ENCODE peak calls at places on chromosomes 3 and 15, in six cellular contexts. A, G, C, B, M and X are unnamed samples.

GRCh38 chr3:97148891-97149290 is 334.5 kb downstream of the EPHA6 start:
- DNase-seq in B (no peak), G (no peak), C (no peak), A (no peak), M (no peak), X (no peak)

GRCh38 chr15:90264649-90265048 is 823 bp upstream of the NGRN start:
- DNase-seq in G (no peak), M (peak), B (no peak), C (no peak), A (no peak), X (no peak)

GRCh38 chr15:65939901-65940617 is 70.8 kb downstream of the RAB11A start:
- DNase-seq in M (no peak), C (no peak), A (peak), B (no peak), G (no peak), X (no peak)

GRCh38 chr15:75718326-75718725 is 5.7 kb upstream of the CSPG4 start:
- DNase-seq in G (no peak), B (no peak), C (no peak), M (no peak), A (no peak), X (no peak)

GRCh38 chr3:42118762-42119361 is 27.7 kb downstream of the TRAK1 start:
- DNase-seq in M (no peak), B (peak), A (peak), C (no peak), G (no peak), X (no peak)

GRCh38 chr15:84681822-84682221 is 23.8 kb upstream of the NMB start:
- DNase-seq in G (no peak), B (no peak), C (peak), M (no peak), A (no peak), X (no peak)

GRCh38 chr3:46916799-46917198 is 39.3 kb downstream of the PTH1R start:
- DNase-seq in B (no peak), A (no peak), G (no peak), C (no peak), M (no peak), X (no peak)

GRCh38 chr3:64647825-64648224 is 40.0 kb downstream of the ADAMTS9 start:
- DNase-seq in C (no peak), G (no peak), A (no peak), M (no peak), B (no peak), X (no peak)

GRCh38 chr3:25564040-25564439 is 100.7 kb downstream of the TOP2B start:
- DNase-seq in G (no peak), B (no peak), A (no peak), C (no peak), M (no peak), X (no peak)

GRCh38 chr3:178159691-178160090 is 376.5 kb upstream of the KCNMB2 start:
- DNase-seq in G (no peak), B (peak), M (no peak), A (no peak), C (no peak), X (no peak)

GRCh38 chr3:141643391-141643790 is 94.7 kb upstream of the RNF7 start:
- DNase-seq in G (no peak), M (no peak), A (peak), C (no peak), B (no peak), X (no peak)

GRCh38 chr3:72004749-72005292 is 219.9 kb upstream of the PROK2 start:
- DNase-seq in A (no peak), M (no peak), G (no peak), C (no peak), B (no peak), X (no peak)

GRCh38 chr3:43606274-43606673 is 15.5 kb downstream of the ANO10 start:
- DNase-seq in G (no peak), C (no peak), B (peak), M (no peak), A (no peak), X (no peak)

GRCh38 chr3:197317250-197317963 is 19.0 kb upstream of the DLG1 start:
- DNase-seq in G (peak), C (no peak), A (no peak), M (no peak), B (no peak), X (no peak)

GRCh38 chr3:183013857-183014256 is 33.5 kb upstream of the DCUN1D1 start:
- DNase-seq in G (no peak), M (peak), C (no peak), B (no peak), A (no peak), X (no peak)

GRCh38 chr3:37907906-37908305 is 46.2 kb downstream of the CTDSPL start:
- DNase-seq in A (no peak), M (no peak), G (no peak), C (no peak), B (peak), X (no peak)

GRCh38 chr3:30934208-30934550 is 39.7 kb upstream of the GADL1 start:
- DNase-seq in B (peak), A (no peak), M (no peak), C (no peak), G (no peak), X (no peak)

GRCh38 chr15:91627473-91628309 is 225.8 kb upstream of the SLCO3A1 start:
- DNase-seq in C (no peak), A (peak), M (no peak), G (no peak), B (no peak), X (no peak)

GRCh38 chr15:51022206-51022605 is 72.5 kb downstream of the TNFAIP8L3 start:
- DNase-seq in B (no peak), A (no peak), M (no peak), C (no peak), G (no peak), X (no peak)

GRCh38 chr3:187319699-187320302 is 28.3 kb upstream of the MASP1 start:
- DNase-seq in B (peak), C (no peak), G (no peak), A (peak), M (peak), X (peak)

GRCh38 chr3:107198522-107199271 is 178.5 kb upstream of the CCDC54 start:
- DNase-seq in B (no peak), M (no peak), C (no peak), G (no peak), A (no peak), X (peak)

GRCh38 chr3:55812403-55813013 is 325.4 kb upstream of the WNT5A start:
- DNase-seq in M (no peak), B (no peak), A (no peak), C (no peak), G (peak), X (no peak)

GRCh38 chr3:114690896-114691295 is 397.1 kb downstream of the TIGIT start:
- DNase-seq in B (no peak), G (no peak), A (no peak), M (no peak), C (no peak), X (no peak)

GRCh38 chr15:96887730-96888129 is 557.2 kb downstream of the NR2F2 start:
- DNase-seq in G (no peak), C (no peak), M (no peak), B (no peak), A (no peak), X (no peak)

GRCh38 chr15:55526559-55527036 is 18.6 kb upstream of the DNAAF4 start:
- DNase-seq in G (no peak), C (no peak), B (peak), M (no peak), A (peak), X (no peak)

GRCh38 chr3:149129326-149130123 is at the start of gene HPS3:
- DNase-seq in A (peak), G (peak), C (peak), M (peak), B (peak), X (peak)

GRCh38 chr3:57079221-57079831 is 18.9 kb downstream of the SPATA12 start:
- DNase-seq in B (peak), A (peak), M (peak), C (no peak), G (no peak), X (no peak)

GRCh38 chr3:85005947-85006346 is 47.2 kb downstream of the CADM2 start:
- DNase-seq in C (no peak), G (no peak), B (peak), A (no peak), M (no peak), X (no peak)

GRCh38 chr15:51369451-51369761 is 28.0 kb downstream of the GLDN start:
- DNase-seq in M (no peak), G (no peak), B (no peak), A (no peak), C (no peak), X (no peak)

GRCh38 chr3:104126463-104126862 is 1240.2 kb upstream of the ALCAM start:
- DNase-seq in G (no peak), C (no peak), M (no peak), B (no peak), A (no peak), X (no peak)

GRCh38 chr3:186472466-186473008 is 71.6 kb downstream of the CRYGS start:
- DNase-seq in M (no peak), A (no peak), B (no peak), G (peak), C (no peak), X (no peak)

GRCh38 chr15:98713585-98714001 is 65.3 kb downstream of the IGF1R start:
- DNase-seq in G (no peak), M (no peak), B (no peak), A (no peak), C (no peak), X (no peak)

GRCh38 chr3:13544293-13544831 is 4.6 kb upstream of the FBLN2 start:
- DNase-seq in C (no peak), A (no peak), G (no peak), M (no peak), B (no peak), X (no peak)

GRCh38 chr3:5186854-5187151 is 704 bp upstream of the EDEM1 start:
- DNase-seq in C (no peak), A (peak), M (no peak), B (peak), G (no peak), X (no peak)

GRCh38 chr15:73388256-73388781 is 19.6 kb upstream of the HCN4 start:
- DNase-seq in M (no peak), A (peak), B (no peak), C (no peak), G (no peak), X (no peak)

GRCh38 chr3:133540896-133541674 is 32.4 kb upstream of the CDV3 start:
- DNase-seq in C (no peak), B (no peak), A (no peak), M (no peak), G (no peak), X (no peak)

DNA sequence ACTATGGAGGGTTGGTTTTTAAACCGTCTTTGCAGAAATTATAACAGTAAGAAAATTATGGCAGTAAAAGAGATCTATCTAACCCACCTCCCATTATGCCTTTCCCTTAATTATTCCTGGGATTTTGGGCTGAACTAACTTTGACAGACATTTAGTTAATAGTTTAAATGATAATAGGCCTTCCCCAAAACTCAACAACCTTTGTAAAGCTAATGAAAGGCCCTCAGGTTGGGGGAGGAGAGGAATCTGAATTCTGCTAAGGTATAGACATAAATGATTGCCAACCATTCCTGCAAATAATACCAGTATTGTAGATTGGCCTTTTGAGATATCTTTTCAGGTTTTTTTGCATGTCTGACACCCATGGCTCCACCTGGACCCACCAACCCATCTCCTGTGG is 27.2 kb upstream of the OR5K4 start:
- DNase-seq in C (no peak), A (no peak), B (no peak), M (no peak), G (no peak), X (no peak)
- H3K27ac ChIP-seq in C (no peak), A (no peak), B (no peak), M (no peak), G (no peak), X (no peak)

DNA sequence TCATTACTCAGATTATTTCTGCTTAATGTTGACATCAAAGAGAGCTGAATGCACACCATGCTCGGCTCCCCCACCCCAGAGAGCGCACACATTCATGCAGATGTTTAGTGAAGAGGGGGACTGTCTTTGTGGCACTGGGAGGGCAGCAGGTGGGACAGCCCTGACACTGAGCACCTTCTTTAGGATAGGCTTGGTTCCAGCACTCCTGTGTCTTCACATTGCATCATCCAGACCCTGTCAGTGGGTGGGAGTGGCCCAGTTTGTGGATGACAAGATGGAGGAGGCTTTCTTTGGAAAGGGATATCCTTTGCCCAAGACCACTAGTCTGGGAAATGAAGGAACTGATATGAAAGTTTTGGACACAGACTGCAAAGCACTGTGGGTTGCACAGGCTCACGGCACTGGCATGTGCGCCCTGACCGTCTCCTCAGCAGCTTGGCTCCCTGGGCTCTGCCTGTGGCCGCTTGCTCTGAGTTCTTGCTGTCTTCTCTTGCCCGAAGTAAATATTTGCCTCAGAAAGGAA is 16.5 kb downstream of the ACAD9 start:
- DNase-seq in C (no peak), A (no peak), G (no peak), M (no peak), B (no peak), X (no peak)
- H3K27ac ChIP-seq in C (no peak), A (no peak), G (peak), M (no peak), B (no peak), X (no peak)

GRCh38 chr15:29840928-29841327 is 18.7 kb upstream of the TJP1 start:
- DNase-seq in A (no peak), C (no peak), B (no peak), M (no peak), G (no peak), X (no peak)

GRCh38 chr15:29840054-29840453 is 17.8 kb upstream of the TJP1 start:
- DNase-seq in A (no peak), C (no peak), M (no peak), G (no peak), B (no peak), X (no peak)

GRCh38 chr15:29842290-29842689 is 20.0 kb upstream of the TJP1 start:
- DNase-seq in C (no peak), G (no peak), B (no peak), A (no peak), M (no peak), X (no peak)

GRCh38 chr15:29849218-29849617 is 26.9 kb upstream of the TJP1 start:
- DNase-seq in A (no peak), G (no peak), M (no peak), C (no peak), B (no peak), X (no peak)

DNA sequence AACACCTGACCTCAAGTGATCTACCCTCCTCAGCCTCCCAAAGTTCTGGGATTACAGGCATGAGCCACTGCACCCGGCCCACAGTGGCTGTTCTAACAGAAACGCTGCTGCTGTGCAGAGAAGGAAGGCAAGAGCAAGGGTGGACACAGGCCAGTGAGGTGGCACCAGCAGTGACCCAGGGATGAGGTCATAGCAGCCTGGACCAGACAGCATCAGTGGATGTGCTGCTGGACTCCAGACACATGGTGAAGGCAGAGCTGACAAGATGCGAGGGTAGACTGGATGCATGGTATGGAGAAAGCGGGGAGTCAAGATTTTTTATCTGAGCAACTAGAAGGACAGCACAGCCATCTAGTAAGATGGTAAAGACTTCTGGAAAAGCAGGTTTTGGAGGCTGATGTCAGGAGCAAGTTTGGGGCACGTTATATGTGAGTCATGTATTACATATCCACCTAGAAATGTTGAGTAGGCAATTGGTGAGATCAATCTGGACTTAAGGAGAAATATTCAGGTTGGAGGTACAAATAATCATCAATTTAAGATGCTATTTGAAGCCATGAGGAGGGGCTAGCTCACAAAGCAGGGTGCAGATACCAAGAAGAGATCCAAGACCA is 22.1 kb upstream of the TJP1 start:
- DNase-seq in C (no peak), G (no peak), A (no peak), B (no peak), M (no peak), X (no peak)
- H3K27ac ChIP-seq in C (no peak), G (no peak), A (no peak), B (no peak), M (no peak), X (no peak)

GRCh38 chr15:88987590-88987950 is 74.4 kb upstream of the MFGE8 start:
- DNase-seq in C (no peak), G (no peak), A (no peak), B (no peak), M (no peak), X (no peak)

GRCh38 chr15:88989578-88989977 is 76.4 kb upstream of the MFGE8 start:
- DNase-seq in A (no peak), B (no peak), C (no peak), G (no peak), M (no peak), X (no peak)

GRCh38 chr15:88987951-88988671 is 74.9 kb upstream of the MFGE8 start:
- DNase-seq in G (no peak), C (no peak), A (no peak), B (no peak), M (no peak), X (no peak)

GRCh38 chr15:88992216-88992615 is 79.0 kb upstream of the MFGE8 start:
- DNase-seq in B (no peak), A (no peak), C (no peak), M (no peak), G (no peak), X (no peak)

DNA sequence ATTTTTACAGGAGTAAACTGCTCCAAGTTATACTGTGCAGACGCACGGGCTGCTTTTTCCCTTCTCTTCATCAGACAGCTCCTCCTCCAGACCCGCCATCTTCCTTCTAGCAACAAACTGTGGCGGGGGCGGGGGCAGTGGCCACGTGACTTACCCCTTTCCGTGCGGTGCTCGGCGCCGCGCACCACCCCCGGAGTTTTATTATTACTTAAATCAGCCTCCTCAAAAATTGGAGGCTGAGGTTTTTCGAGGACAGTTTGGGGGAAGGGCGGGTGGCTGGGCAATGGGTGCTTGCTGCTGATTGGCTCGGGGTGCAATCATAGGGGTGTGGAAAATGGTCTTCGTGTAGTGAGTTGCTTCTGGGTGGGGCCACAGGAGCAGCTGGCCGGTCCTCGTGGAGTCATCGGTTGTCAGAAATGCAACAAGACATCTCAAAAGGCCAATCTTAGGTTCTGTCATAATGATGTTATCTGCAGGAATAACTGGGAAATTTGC is 77.1 kb upstream of the MFGE8 start:
- DNase-seq in A (no peak), C (no peak), B (no peak), M (no peak), G (no peak), X (no peak)
- H3K27ac ChIP-seq in A (no peak), C (no peak), B (no peak), M (no peak), G (no peak), X (no peak)

DNA sequence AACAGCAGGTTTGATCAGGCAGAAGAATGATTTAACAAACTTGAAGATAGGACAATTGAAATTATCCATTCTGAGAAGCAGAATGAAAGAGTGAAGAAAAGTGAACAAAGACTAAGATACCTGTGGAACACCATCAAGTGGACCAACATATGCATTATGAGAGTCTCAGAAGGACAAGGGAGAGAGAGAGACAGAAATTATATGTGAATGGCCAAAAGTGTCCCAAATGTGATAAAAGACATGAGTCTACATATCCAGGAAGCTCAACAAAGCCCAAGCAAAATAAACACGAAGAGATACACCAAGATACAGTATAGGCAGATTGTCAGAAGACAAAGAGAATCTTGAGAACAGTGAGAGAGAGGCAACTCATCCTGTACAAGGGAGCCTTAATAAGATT is 5.6 kb upstream of the NR1I2 start:
- DNase-seq in B (no peak), M (no peak), G (no peak), A (no peak), C (no peak), X (no peak)
- H3K27ac ChIP-seq in B (no peak), M (no peak), G (no peak), A (no peak), C (no peak), X (no peak)

DNA sequence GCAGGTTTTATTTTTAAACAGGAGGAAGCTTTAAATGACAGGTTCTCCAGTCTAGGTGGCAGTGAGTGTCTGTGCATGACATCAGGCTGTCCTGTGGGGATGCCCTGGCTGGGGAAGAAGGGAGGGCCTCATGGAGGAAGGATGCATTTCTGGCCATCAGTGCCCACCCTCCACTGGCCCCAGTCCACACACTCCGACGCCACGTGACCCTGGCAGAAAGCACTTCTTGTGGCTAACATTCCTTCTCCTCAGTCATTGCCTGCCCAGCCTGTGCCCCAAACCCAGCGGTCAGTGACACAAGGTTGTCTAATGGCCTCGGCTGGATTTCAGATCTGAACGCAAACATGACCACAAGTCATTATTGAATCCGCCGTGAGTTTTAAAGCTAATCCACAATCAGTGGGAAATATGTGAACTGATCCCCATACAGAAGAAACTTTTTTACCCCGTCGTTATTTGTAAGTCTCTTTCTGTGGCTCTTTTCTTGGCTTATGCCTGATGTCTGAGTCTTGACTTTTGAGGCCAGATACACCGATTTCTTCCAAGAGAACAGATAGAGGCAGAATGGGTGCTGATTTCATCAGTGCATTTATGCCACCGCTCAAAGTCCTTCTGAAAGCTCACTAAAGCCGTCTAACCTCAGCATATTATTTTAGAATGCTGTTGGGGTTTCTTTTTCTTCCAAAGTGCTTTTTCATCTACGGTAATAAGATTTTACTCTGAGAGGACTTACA is 17.3 kb upstream of the LRRK1 start:
- DNase-seq in M (no peak), A (peak), G (no peak), B (no peak), C (no peak), X (no peak)
- H3K27ac ChIP-seq in M (peak), A (peak), G (peak), B (no peak), C (no peak), X (no peak)